ENCODE peak calls at places on chromosomes 12 and 14, in four cellular contexts. V is body of pancreas, Q is non-pigmented ciliary epithelial cell, Y is cardiac fibroblast. S is an unnamed sample.

GRCh38 chr12:96824838-96825236 is 82.2 kb upstream of the NEDD1 start:
- DNase-seq in V (no peak), Q (no peak), Y (no peak), S (no peak)

GRCh38 chr12:82687020-82687951 is 580 bp downstream of the TMTC2 start:
- DNase-seq in V (peak; percentile 74), Q (no peak), Y (peak; percentile 21), S (peak; percentile 21)

GRCh38 chr14:57983235-57983634 is 117.3 kb upstream of the SLC35F4 start:
- DNase-seq in V (no peak), Q (no peak), Y (no peak), S (no peak)

GRCh38 chr14:100071545-100071944 is 6.3 kb downstream of the EVL start:
- DNase-seq in V (no peak), Q (no peak), Y (no peak), S (no peak)

GRCh38 chr12:71840226-71840847 is 778 bp downstream of the TBC1D15 start:
- DNase-seq in V (no peak), Q (peak; percentile 51), Y (peak; percentile 86), S (peak; percentile 82)

GRCh38 chr14:75875958-75876357 is 105.8 kb downstream of the TGFB3 start:
- DNase-seq in V (no peak), Q (no peak), Y (no peak), S (no peak)

GRCh38 chr14:91897121-91897701 is 29.9 kb upstream of the TC2N start:
- DNase-seq in V (peak; percentile 92), Q (no peak), Y (peak; percentile 68), S (peak; percentile 85)

GRCh38 chr12:31603546-31604009 is 12.6 kb upstream of the DENND5B start:
- DNase-seq in V (no peak), Q (no peak), Y (no peak), S (no peak)

GRCh38 chr14:103056322-103057027 is 874 bp downstream of the CDC42BPB start:
- DNase-seq in V (peak; percentile 54), Q (no peak), Y (peak; percentile 69), S (peak; percentile 73)

S was measured in fibroblast of pulmonary artery.